ENCODE peak calls at places on chromosomes 1 and 21, in four cellular contexts. I is H1, K is HepG2, B is K562. W is an unnamed sample.
A peak's percentile ranks its signal among the peaks of the same experiment; 100 is the strongest.

GRCh38 chr21:17436626-17437111 is 76.2 kb upstream of the CXADR start:
- DNase-seq in I (no peak), K (peak; percentile 68), B (no peak), W (no peak)

GRCh38 chr1:45348966-45349677 is 8.9 kb upstream of the MUTYH start:
- DNase-seq in I (no peak), K (no peak), B (no peak), W (no peak)

GRCh38 chr1:167833904-167834303 is 80.0 kb downstream of the ADCY10 start:
- DNase-seq in I (no peak), K (no peak), B (no peak), W (no peak)

GRCh38 chr1:203197625-203198024 is 11.1 kb upstream of the CHI3L1 start:
- DNase-seq in I (no peak), K (no peak), B (no peak), W (no peak)

GRCh38 chr1:227449051-227449450 is 114.3 kb upstream of the ZNF678 start:
- DNase-seq in I (no peak), K (peak; percentile 45), B (peak; percentile 73), W (no peak)

GRCh38 chr21:35204850-35205564 is 155.9 kb upstream of the RUNX1 start:
- DNase-seq in I (no peak), K (no peak), B (peak; percentile 69), W (no peak)

GRCh38 chr1:110524311-110525249 is 5.6 kb upstream of the KCNA10 start:
- DNase-seq in I (peak; percentile 53), K (peak; percentile 21), B (peak; percentile 90), W (peak; percentile 27)

GRCh38 chr1:228157381-228158126 is 7.8 kb downstream of the GJC2 start:
- DNase-seq in I (no peak), K (no peak), B (no peak), W (no peak)

GRCh38 chr1:81424816-81425215 is 375.9 kb upstream of the ADGRL2 start:
- DNase-seq in I (no peak), K (no peak), B (no peak), W (no peak)

GRCh38 chr21:42375966-42376337 is 9.6 kb upstream of the TFF1 start:
- DNase-seq in I (no peak), K (no peak), B (no peak), W (no peak)

GRCh38 chr21:35150562-35151226 is 101.6 kb upstream of the RUNX1 start:
- DNase-seq in I (no peak), K (no peak), B (no peak), W (no peak)

GRCh38 chr21:42375141-42375905 is 9.0 kb upstream of the TFF1 start:
- DNase-seq in I (no peak), K (no peak), B (no peak), W (no peak)

GRCh38 chr1:198298653-198299052 is 141.9 kb downstream of the NEK7 start:
- DNase-seq in I (peak; percentile 1), K (no peak), B (peak; percentile 13), W (no peak)

GRCh38 chr1:53766766-53767409 is 27.9 kb upstream of the GLIS1 start:
- DNase-seq in I (no peak), K (no peak), B (no peak), W (no peak)

DNA sequence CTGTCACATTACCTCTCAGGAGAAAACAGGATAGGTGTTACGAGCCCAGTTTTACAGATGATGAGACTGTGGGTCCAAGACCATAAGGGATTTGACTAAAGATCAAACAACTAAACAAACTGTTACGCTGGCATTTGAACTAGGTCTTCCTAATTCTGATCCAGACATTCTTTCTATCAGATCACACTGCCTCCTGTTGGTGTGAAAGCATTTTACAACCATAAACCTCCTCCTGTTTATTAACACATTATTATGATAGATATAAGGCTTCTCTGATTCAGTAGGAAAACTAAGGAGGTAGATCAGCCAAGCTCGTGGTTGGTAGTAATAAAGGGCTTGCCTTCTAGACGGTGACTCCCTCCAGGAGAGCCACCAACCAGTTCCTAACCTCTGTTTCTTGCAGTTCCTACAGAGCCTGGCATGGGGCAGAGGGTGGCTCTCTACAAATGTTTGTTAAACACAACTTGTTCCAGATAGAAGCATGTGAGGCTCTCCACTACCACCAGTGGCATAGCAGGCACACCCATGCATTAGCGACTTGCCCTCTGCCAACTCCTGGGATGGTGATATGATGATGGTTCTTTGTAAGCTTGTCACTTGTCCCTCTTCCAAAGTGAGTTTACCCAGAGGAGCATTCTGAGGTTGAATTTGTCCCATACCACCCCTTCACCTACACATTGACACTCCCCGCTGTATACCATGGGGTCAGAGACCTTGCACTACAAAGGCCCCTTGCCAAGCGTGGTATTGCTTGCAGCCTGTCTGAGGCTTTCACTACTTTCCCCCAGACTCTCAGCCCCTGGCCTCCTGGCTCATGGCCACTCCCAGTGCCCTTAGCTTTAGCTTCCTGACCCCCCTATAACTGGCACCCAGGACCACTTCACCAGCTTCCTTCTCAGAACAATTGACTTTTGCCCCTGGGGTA is 96.4 kb upstream of the HOOK1 start:
- DNase-seq in I (no peak), K (peak; percentile 28), B (no peak), W (peak; percentile 42)
- TF ChIP-seq FOSL1 in I (no peak), K (no peak), B (no peak), W (no peak)

DNA sequence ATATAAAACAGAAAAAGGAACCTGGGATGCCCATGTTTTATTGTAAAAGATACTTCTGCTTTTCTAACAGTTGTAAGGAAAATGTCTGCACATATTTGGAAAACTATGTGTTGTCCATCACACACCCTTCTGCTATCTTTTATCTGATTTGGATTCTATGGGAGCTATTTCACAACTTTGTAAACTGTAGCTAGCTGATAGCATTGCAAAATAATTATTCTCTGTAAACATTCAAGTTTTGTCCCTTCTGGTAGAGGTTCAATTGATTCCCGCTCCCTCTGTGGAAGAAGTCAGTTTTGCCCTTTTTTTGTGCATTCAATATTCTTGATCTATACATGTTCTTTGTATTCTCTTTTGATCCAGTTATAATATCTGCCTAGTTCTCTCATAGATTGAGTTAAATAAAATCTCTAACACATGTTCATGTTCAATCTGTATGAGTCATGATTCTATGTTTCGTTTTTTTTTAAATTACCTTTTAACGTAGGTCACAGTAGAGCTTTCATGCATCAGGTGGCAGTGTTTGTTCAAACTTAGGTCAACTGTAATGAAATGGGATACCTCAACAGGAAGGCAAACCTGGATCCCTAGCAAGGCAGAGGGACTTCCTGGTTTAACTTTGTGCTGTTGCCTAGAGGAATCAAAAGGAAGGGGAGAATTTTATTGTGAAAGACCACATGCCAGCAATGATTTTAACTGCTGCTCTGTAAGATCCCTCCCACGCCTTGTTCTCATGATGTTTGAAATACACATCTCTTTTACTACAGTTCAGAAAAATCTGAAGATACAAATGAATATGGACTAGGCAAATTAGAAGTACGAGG is 26.0 kb upstream of the BCL9 start:
- DNase-seq in I (no peak), K (peak; percentile 87), B (no peak), W (peak; percentile 62)
- TF ChIP-seq FOSL1 in I (no peak), K (no peak), B (no peak), W (no peak)

GRCh38 chr1:7565099-7565750 is 205.9 kb upstream of the VAMP3 start:
- DNase-seq in I (no peak), K (no peak), B (no peak), W (no peak)

GRCh38 chr1:7561936-7562728 is 209.0 kb upstream of the VAMP3 start:
- DNase-seq in I (no peak), K (no peak), B (no peak), W (no peak)

GRCh38 chr1:7566417-7567375 is 204.4 kb upstream of the VAMP3 start:
- DNase-seq in I (no peak), K (no peak), B (no peak), W (no peak)

GRCh38 chr1:7562729-7563605 is 208.1 kb upstream of the VAMP3 start:
- DNase-seq in I (no peak), K (no peak), B (no peak), W (no peak)

GRCh38 chr1:7564097-7564496 is 207.0 kb upstream of the VAMP3 start:
- DNase-seq in I (no peak), K (no peak), B (no peak), W (no peak)
- TF ChIP-seq FOSL1 in I (no peak), K (no peak), B (no peak), W (no peak)

GRCh38 chr1:35808376-35809155 is 750 bp downstream of the AGO4 start:
- DNase-seq in I (no peak), K (peak; percentile 17), B (peak; percentile 79), W (no peak)
- TF ChIP-seq FOSL1 in I (no peak), K (no peak), B (no peak), W (no peak)

W was measured in HCT116.